ENCODE peak calls at places on chromosomes 7 and 10, in eight cellular contexts. One of them, this sample, is unnamed.

GRCh38 chr10:30384791-30385201 is 35.7 kb upstream of the MTPAP start:
- DNase-seq in sigmoid colon: no peak
- DNase-seq in fibroblast of mammary gland: peak; percentile 38
- DNase-seq in IMR-90: peak; percentile 34
- DNase-seq in Caco-2: no peak
- DNase-seq in fibroblast of lung: peak; percentile 48
- DNase-seq in right lobe of liver: no peak
- DNase-seq in fibroblast of pulmonary artery: peak; percentile 39
- DNase-seq in this sample: peak; percentile 45

GRCh38 chr7:129774359-129774758 is 162.8 kb downstream of the NRF1 start:
- DNase-seq in sigmoid colon: no peak
- DNase-seq in fibroblast of mammary gland: no peak
- DNase-seq in IMR-90: no peak
- DNase-seq in Caco-2: no peak
- DNase-seq in fibroblast of lung: no peak
- DNase-seq in right lobe of liver: no peak
- DNase-seq in fibroblast of pulmonary artery: no peak
- DNase-seq in this sample: no peak

GRCh38 chr7:128191136-128191844 is 49.8 kb upstream of the LEP start:
- DNase-seq in sigmoid colon: peak; percentile 11
- DNase-seq in fibroblast of mammary gland: no peak
- DNase-seq in IMR-90: no peak
- DNase-seq in Caco-2: no peak
- DNase-seq in fibroblast of lung: no peak
- DNase-seq in right lobe of liver: no peak
- DNase-seq in fibroblast of pulmonary artery: no peak
- DNase-seq in this sample: no peak

GRCh38 chr7:84372155-84372621 is 177.6 kb upstream of the SEMA3A start:
- DNase-seq in sigmoid colon: no peak
- DNase-seq in fibroblast of mammary gland: peak; percentile 97
- DNase-seq in IMR-90: peak; percentile 98
- DNase-seq in Caco-2: no peak
- DNase-seq in fibroblast of lung: peak; percentile 83
- DNase-seq in right lobe of liver: no peak
- DNase-seq in fibroblast of pulmonary artery: peak; percentile 86
- DNase-seq in this sample: peak; percentile 88

GRCh38 chr10:129078322-129078721 is 388.7 kb upstream of the MGMT start:
- DNase-seq in sigmoid colon: no peak
- DNase-seq in fibroblast of mammary gland: no peak
- DNase-seq in IMR-90: no peak
- DNase-seq in Caco-2: no peak
- DNase-seq in fibroblast of lung: no peak
- DNase-seq in right lobe of liver: no peak
- DNase-seq in fibroblast of pulmonary artery: no peak
- DNase-seq in this sample: no peak

GRCh38 chr7:921581-922333 is 32.7 kb downstream of the ADAP1 start:
- DNase-seq in sigmoid colon: peak; percentile 66
- DNase-seq in fibroblast of mammary gland: no peak
- DNase-seq in IMR-90: no peak
- DNase-seq in Caco-2: peak; percentile 30
- DNase-seq in fibroblast of lung: no peak
- DNase-seq in right lobe of liver: peak; percentile 41
- DNase-seq in fibroblast of pulmonary artery: no peak
- DNase-seq in this sample: no peak

GRCh38 chr7:23615331-23615730 is 18.1 kb downstream of the CCDC126 start:
- DNase-seq in sigmoid colon: no peak
- DNase-seq in fibroblast of mammary gland: no peak
- DNase-seq in IMR-90: peak; percentile 34
- DNase-seq in Caco-2: no peak
- DNase-seq in fibroblast of lung: peak; percentile 9
- DNase-seq in right lobe of liver: no peak
- DNase-seq in fibroblast of pulmonary artery: peak; percentile 48
- DNase-seq in this sample: peak; percentile 61

GRCh38 chr7:150823010-150823409 is 22.4 kb downstream of the TMEM176A start:
- DNase-seq in sigmoid colon: no peak
- DNase-seq in fibroblast of mammary gland: peak; percentile 50
- DNase-seq in IMR-90: no peak
- DNase-seq in Caco-2: no peak
- DNase-seq in fibroblast of lung: no peak
- DNase-seq in right lobe of liver: no peak
- DNase-seq in fibroblast of pulmonary artery: no peak
- DNase-seq in this sample: no peak

GRCh38 chr10:124701435-124701834 is 42.7 kb downstream of the FAM53B start:
- DNase-seq in sigmoid colon: peak; percentile 95
- DNase-seq in fibroblast of mammary gland: peak; percentile 90
- DNase-seq in IMR-90: peak; percentile 71
- DNase-seq in Caco-2: no peak
- DNase-seq in fibroblast of lung: peak; percentile 93
- DNase-seq in right lobe of liver: peak; percentile 85
- DNase-seq in fibroblast of pulmonary artery: peak; percentile 92
- DNase-seq in this sample: peak; percentile 95

GRCh38 chr7:862157-862556 is 14.2 kb upstream of the GET4 start:
- DNase-seq in sigmoid colon: no peak
- DNase-seq in fibroblast of mammary gland: no peak
- DNase-seq in IMR-90: no peak
- DNase-seq in Caco-2: no peak
- DNase-seq in fibroblast of lung: no peak
- DNase-seq in right lobe of liver: no peak
- DNase-seq in fibroblast of pulmonary artery: no peak
- DNase-seq in this sample: no peak

GRCh38 chr7:134367956-134368749 is 51.4 kb upstream of the SLC35B4 start:
- DNase-seq in sigmoid colon: no peak
- DNase-seq in fibroblast of mammary gland: peak; percentile 50
- DNase-seq in IMR-90: no peak
- DNase-seq in Caco-2: no peak
- DNase-seq in fibroblast of lung: no peak
- DNase-seq in right lobe of liver: no peak
- DNase-seq in fibroblast of pulmonary artery: no peak
- DNase-seq in this sample: peak; percentile 40

GRCh38 chr7:65839846-65840245 is 33.0 kb upstream of the VKORC1L1 start:
- DNase-seq in sigmoid colon: no peak
- DNase-seq in fibroblast of mammary gland: no peak
- DNase-seq in IMR-90: no peak
- DNase-seq in Caco-2: no peak
- DNase-seq in fibroblast of lung: no peak
- DNase-seq in right lobe of liver: no peak
- DNase-seq in fibroblast of pulmonary artery: no peak
- DNase-seq in this sample: no peak

GRCh38 chr10:1737222-1738061 is at the start of gene ADARB2:
- DNase-seq in sigmoid colon: no peak
- DNase-seq in fibroblast of mammary gland: no peak
- DNase-seq in IMR-90: no peak
- DNase-seq in Caco-2: peak; percentile 57
- DNase-seq in fibroblast of lung: no peak
- DNase-seq in right lobe of liver: no peak
- DNase-seq in fibroblast of pulmonary artery: no peak
- DNase-seq in this sample: no peak

GRCh38 chr10:96667401-96667800 is 52.9 kb downstream of the PIK3AP1 start:
- DNase-seq in sigmoid colon: no peak
- DNase-seq in fibroblast of mammary gland: no peak
- DNase-seq in IMR-90: peak; percentile 6
- DNase-seq in Caco-2: no peak
- DNase-seq in fibroblast of lung: no peak
- DNase-seq in right lobe of liver: no peak
- DNase-seq in fibroblast of pulmonary artery: no peak
- DNase-seq in this sample: no peak

GRCh38 chr10:8312861-8313260 is 258.4 kb downstream of the GATA3 start:
- DNase-seq in sigmoid colon: no peak
- DNase-seq in fibroblast of mammary gland: no peak
- DNase-seq in IMR-90: peak; percentile 24
- DNase-seq in Caco-2: no peak
- DNase-seq in fibroblast of lung: no peak
- DNase-seq in right lobe of liver: no peak
- DNase-seq in fibroblast of pulmonary artery: peak; percentile 79
- DNase-seq in this sample: peak; percentile 44

GRCh38 chr7:133859191-133859590 is 267.9 kb upstream of the LRGUK start:
- DNase-seq in sigmoid colon: no peak
- DNase-seq in fibroblast of mammary gland: no peak
- DNase-seq in IMR-90: no peak
- DNase-seq in Caco-2: no peak
- DNase-seq in fibroblast of lung: no peak
- DNase-seq in right lobe of liver: no peak
- DNase-seq in fibroblast of pulmonary artery: no peak
- DNase-seq in this sample: no peak

GRCh38 chr7:135538387-135538786 is 19.3 kb upstream of the NUP205 start:
- DNase-seq in sigmoid colon: no peak
- DNase-seq in fibroblast of mammary gland: no peak
- DNase-seq in IMR-90: no peak
- DNase-seq in Caco-2: no peak
- DNase-seq in fibroblast of lung: no peak
- DNase-seq in right lobe of liver: no peak
- DNase-seq in fibroblast of pulmonary artery: peak; percentile 39
- DNase-seq in this sample: peak; percentile 8

GRCh38 chr7:44267178-44267577 is 58.2 kb downstream of the CAMK2B start:
- DNase-seq in sigmoid colon: no peak
- DNase-seq in fibroblast of mammary gland: no peak
- DNase-seq in IMR-90: no peak
- DNase-seq in Caco-2: no peak
- DNase-seq in fibroblast of lung: no peak
- DNase-seq in right lobe of liver: no peak
- DNase-seq in fibroblast of pulmonary artery: no peak
- DNase-seq in this sample: no peak

GRCh38 chr7:119421657-119422056 is 851.3 kb upstream of the KCND2 start:
- DNase-seq in sigmoid colon: no peak
- DNase-seq in fibroblast of mammary gland: no peak
- DNase-seq in IMR-90: no peak
- DNase-seq in Caco-2: no peak
- DNase-seq in fibroblast of lung: no peak
- DNase-seq in right lobe of liver: no peak
- DNase-seq in fibroblast of pulmonary artery: no peak
- DNase-seq in this sample: no peak

GRCh38 chr10:125375210-125375609 is 214.8 kb upstream of the CTBP2 start:
- DNase-seq in sigmoid colon: no peak
- DNase-seq in fibroblast of mammary gland: no peak
- DNase-seq in IMR-90: peak; percentile 2
- DNase-seq in Caco-2: peak; percentile 37
- DNase-seq in fibroblast of lung: peak; percentile 11
- DNase-seq in right lobe of liver: no peak
- DNase-seq in fibroblast of pulmonary artery: no peak
- DNase-seq in this sample: peak; percentile 2

GRCh38 chr7:79692015-79692414 is 238.5 kb upstream of the MAGI2 start:
- DNase-seq in sigmoid colon: no peak
- DNase-seq in fibroblast of mammary gland: peak; percentile 87
- DNase-seq in IMR-90: peak; percentile 93
- DNase-seq in Caco-2: no peak
- DNase-seq in fibroblast of lung: peak; percentile 66
- DNase-seq in right lobe of liver: no peak
- DNase-seq in fibroblast of pulmonary artery: peak; percentile 73
- DNase-seq in this sample: peak; percentile 36

GRCh38 chr7:116500071-116500853 is 724 bp downstream of the CAV2 start:
- DNase-seq in sigmoid colon: peak; percentile 72
- DNase-seq in fibroblast of mammary gland: peak; percentile 45
- DNase-seq in IMR-90: peak; percentile 50
- DNase-seq in Caco-2: no peak
- DNase-seq in fibroblast of lung: peak; percentile 56
- DNase-seq in right lobe of liver: no peak
- DNase-seq in fibroblast of pulmonary artery: peak; percentile 62
- DNase-seq in this sample: peak; percentile 69

GRCh38 chr10:121337356-121337936 is 260.8 kb downstream of the FGFR2 start:
- DNase-seq in sigmoid colon: no peak
- DNase-seq in fibroblast of mammary gland: no peak
- DNase-seq in IMR-90: no peak
- DNase-seq in Caco-2: no peak
- DNase-seq in fibroblast of lung: no peak
- DNase-seq in right lobe of liver: no peak
- DNase-seq in fibroblast of pulmonary artery: no peak
- DNase-seq in this sample: no peak

DNA sequence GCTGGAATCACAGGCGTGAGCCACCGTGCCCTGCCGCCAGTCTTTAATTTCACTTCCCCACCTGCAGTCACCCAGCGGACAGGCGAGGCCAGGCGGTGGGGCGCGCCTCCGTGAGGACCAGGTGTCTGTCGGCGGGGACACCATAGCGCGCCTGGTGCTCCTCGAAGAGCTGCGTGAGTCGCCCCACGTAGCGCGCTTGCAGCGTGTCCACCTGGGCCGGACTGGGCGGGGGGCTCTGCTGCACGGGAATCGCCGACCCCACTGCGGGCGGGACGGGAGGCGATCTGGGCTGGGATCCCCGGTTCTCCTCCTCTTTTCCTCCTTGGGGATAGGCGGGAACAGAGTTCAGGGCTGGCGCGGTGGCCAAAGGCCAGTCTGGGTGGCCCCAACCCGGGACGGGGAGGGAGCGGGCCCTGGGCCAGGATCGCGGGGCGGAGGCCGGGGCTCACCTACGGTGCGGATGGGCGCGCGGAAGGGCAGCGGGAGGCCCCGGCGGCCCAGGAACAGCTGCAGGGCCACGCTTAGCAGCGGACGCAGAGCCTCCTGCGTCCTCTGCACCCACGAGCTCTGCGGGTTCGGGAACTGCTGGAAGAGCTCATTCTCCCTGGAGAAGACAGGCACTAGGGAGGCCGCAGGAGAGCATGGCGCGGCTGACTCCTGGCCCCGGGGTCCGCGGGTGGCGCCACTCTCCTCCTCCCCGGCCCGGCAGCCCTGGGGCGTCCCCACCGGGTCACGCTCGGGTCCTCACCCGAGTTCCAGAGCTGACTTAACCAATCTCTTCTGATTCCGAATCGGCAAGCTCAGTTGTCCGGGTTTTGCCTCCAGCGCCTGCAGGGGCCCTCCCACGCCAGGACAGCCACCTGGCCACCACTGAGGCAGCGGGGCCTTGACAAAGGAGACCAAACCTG is 1.1 kb upstream of the MOGAT3 start:
- DNase-seq in sigmoid colon: no peak
- DNase-seq in fibroblast of mammary gland: no peak
- DNase-seq in IMR-90: no peak
- DNase-seq in Caco-2: no peak
- DNase-seq in fibroblast of lung: no peak
- DNase-seq in right lobe of liver: peak; percentile 75
- DNase-seq in fibroblast of pulmonary artery: no peak
- DNase-seq in this sample: no peak
- H3K4me3 ChIP-seq in sigmoid colon: no peak overlapping the region
- H3K4me3 ChIP-seq in fibroblast of mammary gland: no peak overlapping the region
- H3K4me3 ChIP-seq in IMR-90: no peak overlapping the region
- H3K4me3 ChIP-seq in Caco-2: no peak overlapping the region
- H3K4me3 ChIP-seq in fibroblast of lung: no peak overlapping the region
- H3K4me3 ChIP-seq in right lobe of liver: peak overlapping the region; percentile 47
- H3K4me3 ChIP-seq in fibroblast of pulmonary artery: no peak overlapping the region
- H3K4me3 ChIP-seq in this sample: no peak overlapping the region

GRCh38 chr10:10956681-10957225 is 60.9 kb upstream of the CELF2 start:
- DNase-seq in sigmoid colon: no peak
- DNase-seq in fibroblast of mammary gland: no peak
- DNase-seq in IMR-90: no peak
- DNase-seq in Caco-2: no peak
- DNase-seq in fibroblast of lung: no peak
- DNase-seq in right lobe of liver: no peak
- DNase-seq in fibroblast of pulmonary artery: no peak
- DNase-seq in this sample: no peak
- TF ChIP-seq CTCF in sigmoid colon: no peak
- TF ChIP-seq CTCF in fibroblast of mammary gland: no peak
- TF ChIP-seq CTCF in IMR-90: no peak
- TF ChIP-seq CTCF in Caco-2: no peak
- TF ChIP-seq CTCF in fibroblast of lung: no peak
- TF ChIP-seq CTCF in right lobe of liver: no peak
- TF ChIP-seq CTCF in fibroblast of pulmonary artery: no peak
- TF ChIP-seq CTCF in this sample: no peak

GRCh38 chr10:132591166-132591971 is 53.8 kb downstream of the INPP5A start:
- DNase-seq in sigmoid colon: peak; percentile 75
- DNase-seq in fibroblast of mammary gland: peak; percentile 56
- DNase-seq in IMR-90: peak; percentile 66
- DNase-seq in Caco-2: peak; percentile 75
- DNase-seq in fibroblast of lung: peak; percentile 70
- DNase-seq in right lobe of liver: peak; percentile 86
- DNase-seq in fibroblast of pulmonary artery: peak; percentile 63
- DNase-seq in this sample: peak; percentile 68
- H3K4me3 ChIP-seq in sigmoid colon: no peak overlapping the region
- H3K4me3 ChIP-seq in fibroblast of mammary gland: no peak overlapping the region
- H3K4me3 ChIP-seq in IMR-90: no peak overlapping the region
- H3K4me3 ChIP-seq in Caco-2: peak overlapping the region; percentile 5
- H3K4me3 ChIP-seq in fibroblast of lung: no peak overlapping the region
- H3K4me3 ChIP-seq in right lobe of liver: peak overlapping the region; percentile 4
- H3K4me3 ChIP-seq in fibroblast of pulmonary artery: no peak overlapping the region
- H3K4me3 ChIP-seq in this sample: no peak overlapping the region

GRCh38 chr7:141641876-141642275 is 60.1 kb downstream of the DENND11 start:
- DNase-seq in sigmoid colon: no peak
- DNase-seq in fibroblast of mammary gland: no peak
- DNase-seq in IMR-90: no peak
- DNase-seq in Caco-2: no peak
- DNase-seq in fibroblast of lung: no peak
- DNase-seq in right lobe of liver: no peak
- DNase-seq in fibroblast of pulmonary artery: no peak
- DNase-seq in this sample: no peak
- TF ChIP-seq CTCF in sigmoid colon: no peak
- TF ChIP-seq CTCF in fibroblast of mammary gland: no peak
- TF ChIP-seq CTCF in IMR-90: no peak
- TF ChIP-seq CTCF in Caco-2: no peak
- TF ChIP-seq CTCF in fibroblast of lung: no peak
- TF ChIP-seq CTCF in right lobe of liver: no peak
- TF ChIP-seq CTCF in fibroblast of pulmonary artery: no peak
- TF ChIP-seq CTCF in this sample: no peak